ENCODE peak calls at places on chromosomes 13 and 19, in eight cellular contexts. F is HCT116, U is SK-N-SH, I is MM.1S, R is PC-3, P is neural progenitor cell, V is hepatocyte, C is GM23338. B is an unnamed sample. For H3K4me1, the result is how much of the 10 kb centered on the place peaks cover.

GRCh38 chr19:50778906-50779430 is 8.7 kb downstream of the GPR32 start:
- DNase-seq in F (no peak), U (peak), I (no peak), R (no peak), P (peak), V (no peak), C (peak), B (no peak)

GRCh38 chr13:49669735-49670309 is 21.5 kb downstream of the EBPL start:
- DNase-seq in F (peak), U (peak), I (peak), R (peak), P (peak), V (peak), C (peak), B (peak)

GRCh38 chr13:110433014-110433413 is 125.9 kb downstream of the COL4A2 start:
- DNase-seq in F (no peak), U (peak), I (no peak), R (no peak), P (no peak), V (no peak), C (no peak), B (no peak)

GRCh38 chr13:111895896-111896821 is 170.8 kb upstream of the SOX1 start:
- DNase-seq in F (no peak), U (no peak), I (no peak), R (no peak), P (no peak), V (no peak), C (no peak), B (no peak)

GRCh38 chr19:57754091-57754673 is 7.6 kb downstream of the ZNF776 start:
- DNase-seq in F (no peak), U (no peak), I (no peak), R (no peak), P (no peak), V (no peak), C (no peak), B (no peak)

GRCh38 chr13:70668293-70668692 is 560.0 kb upstream of the KLHL1 start:
- DNase-seq in F (no peak), U (no peak), I (no peak), R (peak), P (peak), V (peak), C (peak), B (no peak)

GRCh38 chr13:42883771-42884170 is 102.4 kb downstream of the FAM216B start:
- DNase-seq in F (peak), U (peak), I (no peak), R (peak), P (peak), V (peak), C (no peak), B (no peak)

GRCh38 chr13:39047560-39047959 is 9.3 kb downstream of the NHLRC3 start:
- DNase-seq in F (no peak), U (peak), I (no peak), R (peak), P (peak), V (peak), C (peak), B (no peak)

GRCh38 chr19:44553478-44554171 is 24.1 kb upstream of the CEACAM20 start:
- DNase-seq in F (no peak), U (no peak), I (no peak), R (no peak), P (no peak), V (no peak), C (no peak), B (no peak)

GRCh38 chr13:74372511-74372910 is 238.3 kb upstream of the KLF12 start:
- DNase-seq in F (no peak), U (no peak), I (no peak), R (no peak), P (no peak), V (no peak), C (no peak), B (no peak)

GRCh38 chr13:32682130-32682529 is 95.9 kb downstream of the PDS5B start:
- DNase-seq in F (no peak), U (no peak), I (no peak), R (no peak), P (no peak), V (no peak), C (no peak), B (no peak)

GRCh38 chr13:105334211-105334610 is 1201.3 kb downstream of the EFNB2 start:
- DNase-seq in F (no peak), U (no peak), I (no peak), R (no peak), P (peak), V (no peak), C (no peak), B (no peak)

GRCh38 chr13:45512148-45512498 is 47.4 kb downstream of the COG3 start:
- DNase-seq in F (no peak), U (no peak), I (no peak), R (peak), P (no peak), V (no peak), C (no peak), B (no peak)

GRCh38 chr19:7916137-7916907 is 1.7 kb downstream of the TGFBR3L start:
- DNase-seq in F (no peak), U (peak), I (peak), R (peak), P (peak), V (peak), C (peak), B (peak)

GRCh38 chr19:35090160-35090794 is 25.3 kb upstream of the FXYD3 start:
- DNase-seq in F (peak), U (peak), I (peak), R (peak), P (peak), V (peak), C (peak), B (peak)

GRCh38 chr13:37791699-37792098 is 77.9 kb downstream of the TRPC4 start:
- DNase-seq in F (no peak), U (no peak), I (no peak), R (no peak), P (no peak), V (no peak), C (no peak), B (no peak)

GRCh38 chr13:102504002-102504401 is 92.8 kb upstream of the TPP2 start:
- DNase-seq in F (no peak), U (peak), I (no peak), R (no peak), P (no peak), V (no peak), C (no peak), B (no peak)

GRCh38 chr13:99354371-99354951 is 47.3 kb upstream of the GPR183 start:
- DNase-seq in F (no peak), U (no peak), I (no peak), R (peak), P (no peak), V (no peak), C (no peak), B (no peak)

GRCh38 chr19:35231956-35232746 is 3.6 kb upstream of the FAM187B start:
- DNase-seq in F (no peak), U (no peak), I (no peak), R (no peak), P (no peak), V (no peak), C (no peak), B (no peak)

GRCh38 chr19:19515764-19516519 is at the start of gene NDUFA13:
- DNase-seq in F (peak), U (peak), I (peak), R (peak), P (peak), V (peak), C (peak), B (peak)

DNA sequence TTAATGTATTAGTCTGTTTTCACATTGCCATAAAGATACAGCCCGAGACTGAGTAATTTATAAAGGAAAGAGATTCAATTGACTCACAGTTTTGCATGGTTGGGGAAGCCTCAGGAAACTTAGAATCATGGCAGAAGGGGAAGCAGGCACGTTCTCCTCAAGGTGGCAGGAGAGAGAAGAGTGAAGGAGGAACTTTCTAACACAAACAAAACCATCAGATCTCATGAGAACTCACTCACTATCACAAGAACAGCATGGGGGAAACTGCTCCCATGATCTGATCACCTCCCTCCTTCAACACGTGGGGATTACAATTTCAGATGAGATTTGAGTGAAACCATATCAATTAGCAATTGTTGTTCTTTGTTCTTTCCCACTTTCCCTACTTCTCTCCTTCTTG is 689.0 kb upstream of the SLITRK1 start:
- DNase-seq in F (no peak), U (no peak), I (peak), R (no peak), P (no peak), V (no peak), C (peak), B (no peak)
- TF ChIP-seq CTCF in F (no peak), U (peak), I (peak), R (no peak), P (no peak), V (no peak), C (peak), B (peak)

GRCh38 chr13:51315658-51316057 is 23.8 kb upstream of the SERPINE3 start:
- DNase-seq in F (no peak), U (no peak), I (no peak), R (no peak), P (peak), V (no peak), C (no peak), B (no peak)
- TF ChIP-seq EZH2phosphoT487 in F (no peak), U (no peak), I (no peak), R (no peak), P (no peak), V (no peak), C (no peak), B (no peak)

GRCh38 chr13:25906211-25906661 is 145.6 kb downstream of the SHISA2 start:
- DNase-seq in F (no peak), U (no peak), I (peak), R (no peak), P (no peak), V (no peak), C (no peak), B (peak)
- H3K4me1 ChIP-seq in F (under half), U (under half), I (under half), R (under half), P (under half), V (under half), C (half or more), B (under half)

GRCh38 chr19:15316498-15316897 is 15.8 kb downstream of the BRD4 start:
- DNase-seq in F (no peak), U (no peak), I (peak), R (no peak), P (no peak), V (no peak), C (no peak), B (peak)
- TF ChIP-seq CTCF in F (no peak), U (no peak), I (no peak), R (no peak), P (no peak), V (no peak), C (no peak), B (no peak)

GRCh38 chr19:14155371-14155770 is 19.0 kb upstream of the ASF1B start:
- DNase-seq in F (no peak), U (peak), I (no peak), R (no peak), P (no peak), V (no peak), C (no peak), B (no peak)
- TF ChIP-seq EZH2phosphoT487 in F (no peak), U (no peak), I (no peak), R (no peak), P (no peak), V (no peak), C (no peak), B (no peak)

DNA sequence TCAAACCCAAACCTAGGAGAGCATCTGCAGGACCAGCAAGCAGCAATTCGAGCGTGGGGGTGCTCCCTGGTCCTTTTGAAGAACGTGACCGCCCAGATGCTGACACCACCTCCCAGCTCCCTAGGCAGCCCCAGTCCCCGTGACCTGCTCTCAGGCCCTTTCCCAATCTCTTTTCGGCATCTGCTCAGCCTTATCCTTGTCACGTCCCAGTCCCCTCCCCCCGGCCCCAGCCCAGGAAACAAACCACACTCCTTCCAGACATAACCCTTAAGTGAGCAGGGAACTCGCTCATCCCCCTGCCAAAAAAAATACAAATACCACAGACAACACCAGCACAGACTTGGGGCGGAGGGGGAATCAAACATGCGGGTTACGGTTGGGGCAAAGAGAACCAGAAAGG is 3.3 kb downstream of the MLLT1 start:
- DNase-seq in F (no peak), U (peak), I (no peak), R (no peak), P (no peak), V (peak), C (no peak), B (no peak)
- H3K4me1 ChIP-seq in F (under half), U (half or more), I (under half), R (half or more), P (under half), V (half or more), C (half or more), B (under half)

B was measured in OCI-LY7.